ENCODE peak calls at places on chromosomes 11 and 22, in nine cellular contexts. F is right lobe of liver, X is GM12891, O is lower leg skin, C is heart left ventricle, M is IMR-90, G is tibial nerve, H is GM12892, J is H54. P is an unnamed sample.

GRCh38 chr11:10487002-10487647 is 32.1 kb downstream of the AMPD3 start:
- DNase-seq in F (peak; percentile 34), X (no peak), O (no peak), C (no peak), M (no peak), G (no peak), H (no peak), J (no peak), P (no peak)

GRCh38 chr11:38330578-38330977 is 1732.5 kb upstream of the RAG2 start:
- DNase-seq in F (no peak), X (no peak), O (no peak), C (no peak), M (no peak), G (no peak), H (no peak), J (no peak), P (no peak)

GRCh38 chr11:65182258-65183170 is 786 bp downstream of the CAPN1 start:
- DNase-seq in F (peak; percentile 56), X (peak; percentile 42), O (no peak), C (peak; percentile 60), M (no peak), G (peak; percentile 16), H (no peak), J (peak; percentile 20), P (no peak)

GRCh38 chr11:9847636-9848035 is 183.8 kb downstream of the SWAP70 start:
- DNase-seq in F (no peak), X (no peak), O (no peak), C (no peak), M (no peak), G (no peak), H (no peak), J (no peak), P (no peak)

GRCh38 chr11:116731821-116732739 is 40.7 kb downstream of the BUD13 start:
- DNase-seq in F (no peak), X (no peak), O (no peak), C (no peak), M (no peak), G (no peak), H (no peak), J (no peak), P (no peak)

GRCh38 chr22:50085211-50085999 is at the start of gene MLC1:
- DNase-seq in F (no peak), X (no peak), O (no peak), C (no peak), M (peak; percentile 25), G (no peak), H (no peak), J (no peak), P (no peak)

GRCh38 chr22:26711205-26711958 is 54.0 kb downstream of the MIAT start:
- DNase-seq in F (no peak), X (peak; percentile 37), O (no peak), C (no peak), M (peak; percentile 62), G (no peak), H (peak; percentile 24), J (no peak), P (no peak)

GRCh38 chr22:20937794-20938148 is 20.6 kb downstream of the CRKL start:
- DNase-seq in F (no peak), X (no peak), O (no peak), C (no peak), M (no peak), G (no peak), H (no peak), J (no peak), P (no peak)

GRCh38 chr22:45341503-45341902 is 31.8 kb downstream of the FAM118A start:
- DNase-seq in F (no peak), X (no peak), O (no peak), C (no peak), M (no peak), G (no peak), H (no peak), J (no peak), P (no peak)

GRCh38 chr11:134377876-134378275 is 34.2 kb downstream of the B3GAT1 start:
- DNase-seq in F (no peak), X (no peak), O (no peak), C (peak; percentile 7), M (no peak), G (no peak), H (no peak), J (no peak), P (no peak)

GRCh38 chr11:130000552-130001176 is 2.0 kb downstream of the PRDM10 start:
- DNase-seq in F (no peak), X (no peak), O (no peak), C (no peak), M (no peak), G (no peak), H (no peak), J (no peak), P (no peak)

GRCh38 chr11:130002846-130003716 is 446 bp upstream of the PRDM10 start:
- DNase-seq in F (peak; percentile 96), X (peak; percentile 86), O (peak; percentile 95), C (peak; percentile 96), M (peak; percentile 98), G (peak; percentile 95), H (peak; percentile 91), J (peak; percentile 83), P (peak; percentile 86)

GRCh38 chr11:130003717-130004001 is 1.0 kb upstream of the PRDM10 start:
- DNase-seq in F (peak; percentile 88), X (no peak), O (no peak), C (no peak), M (no peak), G (no peak), H (no peak), J (no peak), P (no peak)

GRCh38 chr11:130002352-130002845 is at the start of gene PRDM10:
- DNase-seq in F (peak; percentile 96), X (peak; percentile 81), O (peak; percentile 90), C (peak; percentile 95), M (peak; percentile 87), G (peak; percentile 91), H (peak; percentile 82), J (peak; percentile 69), P (peak; percentile 73)

GRCh38 chr11:130001491-130002351 is 914 bp downstream of the PRDM10 start:
- DNase-seq in F (peak; percentile 63), X (peak; percentile 24), O (no peak), C (peak; percentile 53), M (peak; percentile 25), G (peak; percentile 28), H (peak; percentile 39), J (peak; percentile 10), P (no peak)
- TF ChIP-seq POLR2A in F (no peak), X (peak; percentile 36), O (no peak), C (no peak), M (no peak), G (peak; percentile 58), H (no peak), J (no peak), P (peak; percentile 42)

DNA sequence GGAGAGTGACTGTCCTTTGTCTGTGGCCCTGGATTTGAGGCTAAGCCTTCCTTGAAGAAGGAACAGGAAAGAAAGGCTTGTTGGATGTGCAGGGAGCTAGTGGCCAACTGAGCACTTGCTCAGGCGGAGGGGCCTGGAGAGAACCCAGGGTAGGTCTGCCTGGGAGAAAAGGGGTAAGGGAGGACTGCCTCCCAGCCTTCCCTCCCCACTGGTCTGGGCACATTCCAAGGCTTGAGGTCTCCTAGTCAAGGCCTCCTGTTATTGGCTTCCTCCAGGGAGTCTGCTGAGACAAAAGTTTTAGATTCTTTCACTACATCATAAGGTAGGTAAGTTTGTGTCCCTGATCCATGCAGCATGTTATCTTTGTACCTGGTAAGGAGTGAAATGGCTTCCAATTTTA is 15.2 kb downstream of the KCNQ1OT1 start:
- DNase-seq in F (peak; percentile 36), X (no peak), O (no peak), C (no peak), M (no peak), G (no peak), H (no peak), J (no peak), P (no peak)
- TF ChIP-seq POLR2A in F (no peak), X (no peak), O (no peak), C (no peak), M (no peak), G (no peak), H (no peak), J (no peak), P (no peak)

GRCh38 chr22:23857606-23858483 is at the start of gene SLC2A11:
- DNase-seq in F (peak; percentile 97), X (peak; percentile 96), O (peak; percentile 92), C (peak; percentile 99), M (peak; percentile 97), G (peak; percentile 87), H (peak; percentile 96), J (peak; percentile 94), P (peak; percentile 83)
- TF ChIP-seq POLR2A in F (peak; percentile 78), X (peak; percentile 69), O (no peak), C (peak; percentile 82), M (no peak), G (peak; percentile 62), H (peak; percentile 88), J (peak; percentile 51), P (no peak)

GRCh38 chr11:954392-955144 is 28.9 kb downstream of the AP2A2 start:
- DNase-seq in F (no peak), X (no peak), O (no peak), C (no peak), M (no peak), G (no peak), H (no peak), J (no peak), P (no peak)

GRCh38 chr11:951507-951906 is 25.8 kb downstream of the AP2A2 start:
- DNase-seq in F (no peak), X (no peak), O (no peak), C (no peak), M (no peak), G (no peak), H (no peak), J (no peak), P (no peak)

GRCh38 chr11:955154-956049 is 29.7 kb downstream of the AP2A2 start:
- DNase-seq in F (peak; percentile 83), X (no peak), O (no peak), C (no peak), M (no peak), G (no peak), H (no peak), J (no peak), P (no peak)

GRCh38 chr11:953513-953912 is 27.8 kb downstream of the AP2A2 start:
- DNase-seq in F (peak; percentile 83), X (no peak), O (no peak), C (no peak), M (no peak), G (no peak), H (no peak), J (no peak), P (no peak)

DNA sequence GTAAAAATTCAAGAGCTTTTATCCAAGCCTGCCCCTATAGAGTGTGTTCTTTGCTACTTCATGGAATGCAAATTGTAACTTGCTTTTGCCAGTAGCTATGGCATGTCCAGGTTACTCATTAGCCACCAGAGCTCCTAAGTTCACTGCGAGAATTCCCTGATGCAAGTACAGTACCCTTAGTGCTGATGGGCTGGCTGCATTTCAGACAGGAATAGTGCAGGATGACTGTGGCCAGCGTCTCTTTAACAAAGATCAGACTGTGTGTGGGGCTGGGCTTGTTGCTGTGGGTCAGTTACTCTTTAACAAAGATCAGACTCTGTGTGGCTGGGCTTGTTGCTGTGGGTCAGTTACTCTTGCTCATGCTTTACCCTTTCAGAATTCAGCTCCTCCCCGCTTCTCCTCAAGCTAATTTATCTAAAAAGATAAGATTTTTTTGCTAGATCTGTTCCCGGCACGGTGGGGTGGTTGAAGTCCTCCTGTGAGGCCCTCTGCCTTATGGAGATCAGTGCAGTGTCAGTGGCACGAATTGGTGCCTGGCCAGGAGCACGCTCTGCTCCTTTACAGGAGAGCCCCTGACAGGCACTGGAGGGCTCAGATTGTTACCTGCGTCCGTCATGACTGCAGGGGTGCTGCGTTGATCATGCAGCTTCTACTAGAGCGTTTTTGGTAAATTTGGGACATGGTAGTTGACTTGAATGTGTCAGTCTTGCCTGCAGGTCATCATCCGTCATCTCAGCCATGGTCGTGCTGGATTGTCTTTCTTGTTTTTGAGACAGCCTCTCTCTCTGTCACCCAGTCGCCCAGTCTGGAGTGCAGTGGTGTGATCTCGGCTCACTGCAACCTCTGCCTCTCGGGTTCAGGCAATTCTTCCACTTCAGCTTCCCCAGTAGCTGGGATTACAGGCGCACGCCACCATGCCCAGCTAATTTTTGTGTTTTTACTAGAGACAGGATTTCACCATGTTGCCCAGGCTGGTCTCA is 27.0 kb downstream of the AP2A2 start:
- DNase-seq in F (peak; percentile 94), X (no peak), O (no peak), C (no peak), M (peak; percentile 67), G (no peak), H (no peak), J (no peak), P (no peak)
- TF ChIP-seq POLR2A in F (peak; percentile 49), X (no peak), O (no peak), C (no peak), M (no peak), G (no peak), H (no peak), J (no peak), P (no peak)

P was measured in esophagus squamous epithelium.